ENCODE peak calls at places on chromosomes 4 and X, in four cellular contexts. X is tibial nerve, J is PC-9, W is H1. L is an unnamed sample. For H3K36me3, the result is how much of the 10 kb centered on the place peaks cover.

GRCh38 chr4:99652596-99653436 is 4.8 kb downstream of the C4orf54 start:
- DNase-seq in J (no peak), W (no peak), X (no peak), L (no peak)

GRCh38 chr4:148164529-148164928 is 277.7 kb downstream of the NR3C2 start:
- DNase-seq in J (no peak), X (no peak), W (no peak), L (no peak)

GRCh38 chr4:7200801-7201200 is 8.5 kb downstream of the SORCS2 start:
- DNase-seq in J (no peak), W (no peak), X (peak), L (no peak)

GRCh38 chrX:22397566-22397965 is 124.9 kb downstream of the CBLL2 start:
- DNase-seq in J (no peak), W (no peak), X (no peak), L (no peak)

GRCh38 chr4:122857160-122857559 is 30.5 kb downstream of the FGF2 start:
- DNase-seq in W (no peak), X (no peak), J (no peak), L (no peak)

GRCh38 chr4:106421441-106422296 is 53.1 kb upstream of the GIMD1 start:
- DNase-seq in J (no peak), X (no peak), W (no peak), L (no peak)

GRCh38 chr4:31193516-31193915 is 473.3 kb downstream of the PCDH7 start:
- DNase-seq in W (no peak), J (no peak), X (no peak), L (no peak)

GRCh38 chr4:29770627-29771026 is 949.5 kb upstream of the PCDH7 start:
- DNase-seq in J (no peak), W (no peak), X (no peak), L (no peak)

GRCh38 chrX:72030431-72030830 is 101.3 kb downstream of the RTL5 start:
- DNase-seq in W (no peak), J (no peak), X (no peak), L (no peak)

GRCh38 chr4:164894725-164895124 is 17.7 kb downstream of the APELA start:
- DNase-seq in W (no peak), X (no peak), J (no peak), L (no peak)

GRCh38 chr4:59553063-59553738 is 1646.9 kb upstream of the ADGRL3 start:
- DNase-seq in W (no peak), X (no peak), J (peak), L (no peak)

GRCh38 chrX:150361777-150362351 is 1.3 kb upstream of the MAMLD1 start:
- DNase-seq in X (no peak), J (no peak), W (no peak), L (no peak)

GRCh38 chr4:173191623-173192041 is 23.0 kb downstream of the GALNT7 start:
- DNase-seq in W (no peak), J (no peak), X (no peak), L (no peak)

GRCh38 chr4:77336411-77337142 is 179.6 kb downstream of the CCNG2 start:
- DNase-seq in W (no peak), X (no peak), J (no peak), L (no peak)

GRCh38 chr4:173879286-173879908 is 349.4 kb upstream of the HAND2 start:
- DNase-seq in W (no peak), J (no peak), X (no peak), L (no peak)

GRCh38 chr4:83224502-83225197 is 59.9 kb downstream of the COQ2 start:
- DNase-seq in J (no peak), W (no peak), X (no peak), L (peak)

GRCh38 chr4:128768373-128768996 is 41.0 kb upstream of the JADE1 start:
- DNase-seq in X (no peak), J (no peak), W (no peak), L (no peak)

GRCh38 chr4:118280501-118281218 is 72.1 kb downstream of the PRSS12 start:
- DNase-seq in W (no peak), J (peak), X (no peak), L (no peak)

GRCh38 chrX:49165901-49166881 is 3.6 kb downstream of the MAGIX start:
- DNase-seq in W (peak), J (no peak), X (peak), L (peak)

GRCh38 chr4:15402146-15402545 is 25.7 kb upstream of the C1QTNF7 start:
- DNase-seq in X (no peak), W (no peak), J (no peak), L (no peak)

GRCh38 chr4:1316537-1317168 is 27.0 kb downstream of the MAEA start:
- DNase-seq in W (no peak), J (no peak), X (no peak), L (no peak)
- H3K36me3 ChIP-seq in W (under half), J (under half), X (under half), L (under half)

GRCh38 chr4:75639124-75639695 is 8.9 kb upstream of the CDKL2 start:
- DNase-seq in X (no peak), J (no peak), W (no peak), L (no peak)

GRCh38 chr4:75643651-75644050 is 13.3 kb upstream of the CDKL2 start:
- DNase-seq in J (no peak), X (no peak), W (no peak), L (no peak)

GRCh38 chr4:75644095-75644494 is 13.8 kb upstream of the CDKL2 start:
- DNase-seq in W (no peak), J (no peak), X (no peak), L (no peak)
- H3K36me3 ChIP-seq in W (under half), J (under half), X (under half), L (half or more)

DNA sequence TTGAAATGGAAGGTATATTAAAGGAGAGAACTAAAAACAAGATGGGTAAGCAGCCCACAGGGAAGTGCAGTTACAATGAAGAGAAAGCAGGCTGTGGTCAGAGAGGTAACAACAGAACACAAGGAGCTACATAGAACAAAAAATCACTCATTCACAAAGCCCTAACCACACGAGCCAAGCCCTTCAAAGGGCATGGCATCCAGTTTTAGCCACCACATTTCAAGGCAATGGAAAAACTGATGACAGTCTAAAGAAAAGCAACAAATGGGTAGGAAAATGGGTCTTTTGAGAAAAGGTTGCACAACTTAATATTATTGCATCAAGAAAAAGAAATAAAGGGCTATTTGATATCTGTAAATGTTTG is 37.5 kb downstream of the KDR start:
- DNase-seq in W (no peak), X (no peak), J (no peak), L (peak)
- H3K36me3 ChIP-seq in W (half or more), X (under half), J (under half), L (half or more)

GRCh38 chr4:20383283-20383682 is 131.6 kb downstream of the SLIT2 start:
- DNase-seq in J (no peak), W (no peak), X (no peak), L (no peak)

GRCh38 chr4:20384456-20384855 is 132.8 kb downstream of the SLIT2 start:
- DNase-seq in X (no peak), W (no peak), J (no peak), L (no peak)

GRCh38 chr4:20386906-20387305 is 135.2 kb downstream of the SLIT2 start:
- DNase-seq in W (no peak), X (no peak), J (no peak), L (no peak)

GRCh38 chr4:20383969-20384368 is 132.3 kb downstream of the SLIT2 start:
- DNase-seq in W (no peak), J (no peak), X (no peak), L (no peak)

GRCh38 chr4:20386001-20386740 is 134.5 kb downstream of the SLIT2 start:
- DNase-seq in X (no peak), W (no peak), J (no peak), L (no peak)
- H3K36me3 ChIP-seq in X (under half), W (under half), J (under half), L (under half)

GRCh38 chr4:51885371-51885770 is 42.4 kb downstream of the DCUN1D4 start:
- DNase-seq in J (peak), W (no peak), X (no peak), L (no peak)

GRCh38 chr4:51894246-51894645 is 51.3 kb downstream of the DCUN1D4 start:
- DNase-seq in W (no peak), X (no peak), J (no peak), L (no peak)

GRCh38 chr4:51895158-51895557 is 52.2 kb downstream of the DCUN1D4 start:
- DNase-seq in X (no peak), J (no peak), W (no peak), L (no peak)

GRCh38 chr4:51895816-51896408 is 53.0 kb downstream of the DCUN1D4 start:
- DNase-seq in W (no peak), J (peak), X (peak), L (no peak)

GRCh38 chr4:51890760-51891159 is 47.8 kb downstream of the DCUN1D4 start:
- DNase-seq in W (no peak), J (no peak), X (no peak), L (no peak)
- H3K36me3 ChIP-seq in W (under half), J (under half), X (under half), L (half or more)

GRCh38 chr4:72112514-72113156 is 80.8 kb downstream of the NPFFR2 start:
- DNase-seq in W (no peak), X (no peak), J (no peak), L (no peak)

GRCh38 chr4:72119946-72120345 is 88.1 kb downstream of the NPFFR2 start:
- DNase-seq in W (no peak), J (peak), X (no peak), L (no peak)

DNA sequence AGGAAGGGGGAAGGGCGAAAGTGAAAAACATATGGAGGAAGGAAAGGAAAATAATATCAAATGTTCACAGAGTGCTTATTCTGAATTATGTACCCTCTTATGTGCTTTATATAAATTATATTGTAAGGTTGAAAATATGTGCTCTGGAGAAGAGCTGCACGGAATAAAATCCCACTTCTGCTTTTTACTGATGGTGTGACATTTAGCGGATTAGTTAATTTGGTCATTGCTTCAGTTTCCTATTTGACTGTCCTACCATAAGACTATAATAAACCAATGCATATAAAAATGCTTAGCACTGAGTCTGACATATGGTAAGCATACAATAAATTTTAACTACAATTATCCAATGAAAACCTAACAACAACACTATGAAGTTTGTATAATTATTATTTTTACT is 86.2 kb downstream of the NPFFR2 start:
- DNase-seq in J (no peak), W (no peak), X (no peak), L (no peak)
- H3K36me3 ChIP-seq in J (under half), W (under half), X (under half), L (under half)

GRCh38 chr4:183287677-183288076 is 32.4 kb downstream of the CLDN22 start:
- DNase-seq in W (no peak), X (no peak), J (no peak), L (no peak)
- H3K36me3 ChIP-seq in W (under half), X (under half), J (under half), L (under half)

DNA sequence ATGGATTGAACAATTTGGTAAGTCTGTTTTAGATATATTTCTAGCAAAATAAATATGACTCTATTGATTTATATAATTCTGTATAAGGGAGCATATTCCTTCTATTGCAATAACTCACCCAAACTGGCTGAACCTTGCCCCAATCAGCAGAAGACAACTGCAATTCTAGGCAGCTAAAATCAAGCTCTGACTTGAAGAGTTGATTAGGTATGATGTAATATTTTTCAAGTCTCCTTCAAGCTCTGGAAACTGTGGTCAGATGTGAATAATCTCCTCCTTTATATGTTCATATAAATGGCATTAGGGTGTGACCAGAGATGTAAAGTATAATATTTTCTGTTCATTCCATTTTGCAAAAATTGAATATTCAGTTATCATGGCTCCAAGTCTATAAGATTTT is 8.2 kb downstream of the RASSF6 start:
- DNase-seq in W (no peak), J (no peak), X (no peak), L (no peak)
- H3K36me3 ChIP-seq in W (under half), J (under half), X (under half), L (under half)

DNA sequence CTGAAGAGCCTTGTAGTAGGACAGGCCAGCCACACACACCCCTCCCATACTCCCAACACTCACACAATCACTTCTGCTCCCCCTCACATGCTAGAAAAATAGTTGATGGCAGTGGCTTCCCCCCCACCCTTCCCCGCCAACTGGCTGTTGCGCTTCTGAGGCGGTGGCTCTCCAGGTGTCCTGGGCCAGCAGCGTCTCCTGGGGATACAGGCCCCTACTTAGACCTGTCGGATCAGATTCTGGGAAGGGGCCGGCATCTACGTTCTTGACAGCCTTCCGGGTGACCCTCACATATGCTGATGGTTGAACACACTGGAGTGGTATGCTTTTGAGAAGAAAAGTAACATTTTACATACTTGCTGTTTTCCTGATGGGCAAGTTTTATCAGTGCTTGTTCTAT is 39.9 kb downstream of the TNIP2 start:
- DNase-seq in W (no peak), X (no peak), J (no peak), L (no peak)
- H3K36me3 ChIP-seq in W (under half), X (under half), J (under half), L (half or more)

L was measured in esophagus muscularis mucosa.